ENCODE peak calls at places on chromosomes 6 and 20, in five cellular contexts. J is AG10803, P is Peyer's patch, T is glutamatergic neuron, V is mucosa of descending colon. Y is an unnamed sample.

GRCh38 chr20:38057351-38057972 is 23.9 kb downstream of the RPRD1B start:
- DNase-seq in P (peak), J (peak), V (peak), T (peak), Y (peak)

GRCh38 chr20:10498196-10498595 is 63.1 kb downstream of the SLX4IP start:
- DNase-seq in P (no peak), J (no peak), V (no peak), T (no peak), Y (no peak)

GRCh38 chr20:13037727-13038126 is 29.0 kb downstream of the SPTLC3 start:
- DNase-seq in T (no peak), P (no peak), J (peak), V (no peak), Y (no peak)

GRCh38 chr20:47669157-47669425 is 116.2 kb downstream of the SULF2 start:
- DNase-seq in T (no peak), P (no peak), J (no peak), V (no peak), Y (no peak)

GRCh38 chr20:9301129-9302072 is 213.0 kb upstream of the LAMP5 start:
- DNase-seq in J (peak), V (no peak), T (no peak), P (no peak), Y (no peak)

GRCh38 chr20:45343445-45343866 is 4.8 kb downstream of the SDC4 start:
- DNase-seq in J (no peak), P (peak), V (peak), T (no peak), Y (no peak)

GRCh38 chr6:112906737-112907136 is 559.6 kb downstream of the RFPL4B start:
- DNase-seq in V (no peak), T (no peak), P (no peak), J (peak), Y (no peak)

GRCh38 chr20:17226410-17227198 is at the start of gene PCSK2:
- DNase-seq in J (peak), P (peak), V (peak), T (peak), Y (no peak)

GRCh38 chr6:2560903-2561698 is 189.6 kb downstream of the MYLK4 start:
- DNase-seq in P (no peak), J (no peak), V (no peak), T (no peak), Y (no peak)

GRCh38 chr6:31970604-31971271 is 1.2 kb downstream of the DXO start:
- DNase-seq in P (peak), T (no peak), V (no peak), J (no peak), Y (no peak)

GRCh38 chr6:116405663-116406329 is 35.0 kb downstream of the DSE start:
- DNase-seq in T (no peak), P (no peak), J (peak), V (no peak), Y (no peak)

GRCh38 chr20:36465109-36466080 is 75.9 kb upstream of the MYL9 start:
- DNase-seq in V (no peak), T (peak), P (peak), J (peak), Y (no peak)

GRCh38 chr6:12065321-12066140 is 53.4 kb downstream of the HIVEP1 start:
- DNase-seq in P (no peak), V (no peak), J (no peak), T (no peak), Y (no peak)

GRCh38 chr6:143337201-143337949 is 113.1 kb downstream of the ADAT2 start:
- DNase-seq in P (no peak), T (peak), V (no peak), J (no peak), Y (peak)

GRCh38 chr20:1927217-1927616 is 32.0 kb downstream of the SIRPA start:
- DNase-seq in V (no peak), J (no peak), T (no peak), P (no peak), Y (no peak)

GRCh38 chr6:35669441-35669776 is 19.3 kb downstream of the FKBP5 start:
- DNase-seq in J (no peak), T (no peak), P (no peak), V (no peak), Y (no peak)

GRCh38 chr20:50189681-50190250 is 864 bp upstream of the CEBPB start:
- DNase-seq in V (peak), P (peak), T (no peak), J (no peak), Y (no peak)

GRCh38 chr20:1429143-1429728 is 36.4 kb upstream of the FKBP1A start:
- DNase-seq in J (no peak), T (no peak), V (no peak), P (no peak), Y (no peak)

GRCh38 chr6:162726997-162727346 is 594 bp downstream of the PRKN start:
- DNase-seq in P (no peak), V (no peak), J (no peak), T (no peak), Y (no peak)

GRCh38 chr20:17843246-17844132 is 125.1 kb downstream of the SNX5 start:
- DNase-seq in P (no peak), V (no peak), T (no peak), J (peak), Y (peak)

GRCh38 chr6:81265106-81265505 is 487.4 kb downstream of the TENT5A start:
- DNase-seq in V (no peak), J (peak), P (no peak), T (no peak), Y (no peak)

GRCh38 chr6:101393291-101394251 is at the start of gene GRIK2:
- DNase-seq in V (no peak), T (peak), J (peak), P (peak), Y (no peak)

GRCh38 chr20:24873015-24873620 is 76.0 kb upstream of the CST7 start:
- DNase-seq in T (no peak), P (no peak), J (no peak), V (no peak), Y (no peak)

GRCh38 chr6:132964101-132964867 is 149.9 kb downstream of the RPS12 start:
- DNase-seq in J (no peak), P (no peak), T (no peak), V (no peak), Y (no peak)

GRCh38 chr6:132161283-132161682 is 210.1 kb upstream of the CCN2 start:
- DNase-seq in P (no peak), T (no peak), J (peak), V (no peak), Y (no peak)

GRCh38 chr6:136435096-136435495 is 115.1 kb downstream of the MAP7 start:
- DNase-seq in P (peak), J (no peak), V (no peak), T (peak), Y (no peak)

GRCh38 chr6:79034865-79035264 is 43.2 kb downstream of the PHIP start:
- DNase-seq in V (no peak), T (no peak), P (no peak), J (peak), Y (no peak)

GRCh38 chr20:47660983-47661711 is 124.1 kb downstream of the SULF2 start:
- DNase-seq in J (no peak), P (no peak), V (no peak), T (no peak), Y (no peak)

GRCh38 chr6:155021680-155022079 is 26.6 kb downstream of the TIAM2 start:
- DNase-seq in P (no peak), T (no peak), J (no peak), V (no peak), Y (no peak)

GRCh38 chr6:12232339-12232738 is 57.8 kb upstream of the EDN1 start:
- DNase-seq in P (no peak), T (no peak), V (no peak), J (peak), Y (no peak)

GRCh38 chr6:160065200-160065599 is 56.4 kb upstream of the SLC22A1 start:
- DNase-seq in P (no peak), J (no peak), T (no peak), V (no peak), Y (no peak)

GRCh38 chr6:11392778-11393507 is 144.6 kb upstream of the TMEM170B start:
- DNase-seq in P (peak), J (no peak), V (peak), T (no peak), Y (no peak)

GRCh38 chr6:163423696-163424095 is 9.2 kb downstream of the QKI start:
- DNase-seq in V (no peak), P (no peak), T (no peak), J (no peak), Y (no peak)

GRCh38 chr6:90393232-90393884 is 96.7 kb upstream of the BACH2 start:
- DNase-seq in V (no peak), J (peak), T (peak), P (no peak), Y (peak)

GRCh38 chr20:4987130-4987529 is 14.2 kb downstream of the SLC23A2 start:
- DNase-seq in J (no peak), V (no peak), T (no peak), P (no peak), Y (no peak)

GRCh38 chr6:90483116-90483839 is 103.6 kb downstream of the MAP3K7 start:
- DNase-seq in T (no peak), J (peak), V (no peak), P (no peak), Y (no peak)

DNA sequence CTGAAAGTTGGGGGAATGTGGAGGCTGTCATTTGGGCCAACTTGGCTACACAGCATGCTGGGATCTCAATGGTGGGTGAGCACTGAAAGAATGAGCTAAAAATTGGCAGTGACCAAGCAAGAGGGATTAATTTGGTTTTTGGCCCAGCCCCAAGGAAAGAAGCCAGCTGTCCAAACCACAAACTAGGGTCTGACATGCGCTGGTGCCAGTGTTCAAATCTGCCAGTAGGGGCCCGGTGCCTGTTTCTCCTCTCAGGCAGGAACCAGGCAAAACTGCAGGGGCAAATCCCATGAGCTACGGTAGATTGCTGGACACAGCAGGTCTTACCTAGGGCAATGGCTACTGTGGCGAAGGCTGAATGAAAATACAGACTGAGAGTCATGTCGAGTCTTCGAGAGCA is 61.2 kb upstream of the E2F3 start:
- DNase-seq in T (no peak), J (no peak), P (no peak), V (no peak), Y (no peak)
- TF ChIP-seq CTCF in T (no peak), J (no peak), P (no peak), V (no peak), Y (no peak)

GRCh38 chr20:57936636-57937310 is 227.0 kb upstream of the PMEPA1 start:
- DNase-seq in J (no peak), V (no peak), T (no peak), P (no peak), Y (no peak)

GRCh38 chr20:57932227-57932864 is 222.5 kb upstream of the PMEPA1 start:
- DNase-seq in T (no peak), P (no peak), V (no peak), J (no peak), Y (no peak)

GRCh38 chr20:57934007-57934805 is 224.4 kb upstream of the PMEPA1 start:
- DNase-seq in P (no peak), J (no peak), T (no peak), V (no peak), Y (no peak)

GRCh38 chr20:57938158-57939108 is 228.6 kb upstream of the PMEPA1 start:
- DNase-seq in P (no peak), T (no peak), V (no peak), J (peak), Y (no peak)

DNA sequence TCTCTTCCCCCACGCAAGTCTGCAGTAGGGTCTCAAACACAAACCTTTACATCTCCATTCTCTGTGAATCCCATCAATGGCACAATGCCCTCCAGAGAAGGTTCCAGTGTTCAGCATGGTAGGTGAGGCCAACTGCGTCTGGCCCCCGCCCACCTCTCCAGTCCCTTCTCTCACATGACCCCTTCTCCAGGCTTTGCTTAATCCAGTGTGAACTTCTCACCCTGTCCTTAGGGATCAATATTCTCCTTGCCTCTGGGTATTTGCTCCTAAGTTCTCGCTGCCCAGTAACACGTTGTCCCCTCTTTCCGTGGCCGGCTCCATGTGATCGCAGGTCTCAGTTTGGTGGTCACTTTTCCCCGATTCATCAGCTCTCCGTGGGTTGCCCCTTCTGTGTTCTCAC is 225.1 kb upstream of the PMEPA1 start:
- DNase-seq in P (no peak), J (no peak), V (no peak), T (no peak), Y (no peak)
- TF ChIP-seq CTCF in P (no peak), J (no peak), V (no peak), T (no peak), Y (no peak)

GRCh38 chr6:52098649-52099184 is 11.3 kb upstream of the PKHD1 start:
- DNase-seq in J (no peak), V (no peak), P (no peak), T (no peak), Y (no peak)
- TF ChIP-seq CTCF in J (no peak), V (no peak), P (no peak), T (no peak), Y (no peak)

DNA sequence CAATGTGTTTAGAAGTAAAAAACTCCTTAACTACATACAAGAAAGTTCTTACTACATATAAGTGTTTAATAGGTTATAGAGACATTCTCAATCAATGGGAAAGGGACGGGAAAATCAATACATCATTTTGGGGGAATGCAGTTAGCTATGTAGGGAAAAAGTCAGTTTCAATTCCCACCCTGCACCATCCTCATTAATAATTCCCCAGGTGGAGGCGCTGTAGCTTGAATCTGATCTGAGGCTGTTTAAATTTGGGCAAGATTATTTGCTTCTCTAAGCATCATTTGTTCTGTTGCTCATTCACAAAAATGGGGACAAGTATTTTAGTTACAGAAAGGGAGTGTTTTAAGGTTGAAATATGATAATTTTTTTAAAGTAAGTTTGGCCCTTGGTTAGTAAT is 19.1 kb downstream of the OLIG3 start:
- DNase-seq in P (no peak), T (no peak), J (no peak), V (no peak), Y (no peak)
- TF ChIP-seq CTCF in P (no peak), T (no peak), J (no peak), V (no peak), Y (no peak)

GRCh38 chr6:72703093-72703492 is 81.2 kb downstream of the KCNQ5 start:
- DNase-seq in P (no peak), T (no peak), V (no peak), J (no peak), Y (no peak)

GRCh38 chr6:72702421-72702820 is 80.6 kb downstream of the KCNQ5 start:
- DNase-seq in V (no peak), P (no peak), T (no peak), J (no peak), Y (no peak)

GRCh38 chr6:72699142-72699541 is 77.3 kb downstream of the KCNQ5 start:
- DNase-seq in T (no peak), P (no peak), J (no peak), V (no peak), Y (no peak)

GRCh38 chr6:72709436-72709835 is 87.6 kb downstream of the KCNQ5 start:
- DNase-seq in J (peak), T (no peak), P (no peak), V (no peak), Y (no peak)

DNA sequence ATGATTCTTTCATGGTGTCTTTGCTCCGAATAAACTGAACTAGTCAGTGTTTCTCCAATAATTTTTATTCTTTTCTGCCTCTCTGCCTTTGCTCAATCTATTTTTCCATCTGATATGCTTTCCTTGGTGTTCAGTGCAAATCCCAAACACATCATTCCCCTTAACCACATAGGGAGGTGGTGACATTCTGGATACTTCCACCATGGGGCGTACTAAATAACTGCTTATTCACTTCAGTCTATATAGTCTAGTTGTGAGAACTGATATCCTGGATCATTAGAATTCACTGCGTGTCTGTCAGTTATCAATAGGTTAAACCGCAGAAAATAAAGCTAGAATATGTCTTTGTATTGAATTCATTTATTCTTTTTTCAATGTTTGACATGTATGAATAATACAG is 83.1 kb downstream of the KCNQ5 start:
- DNase-seq in V (no peak), P (no peak), T (no peak), J (no peak), Y (no peak)
- TF ChIP-seq CTCF in V (no peak), P (no peak), T (no peak), J (peak), Y (no peak)

GRCh38 chr6:140052757-140053729 is 678.6 kb upstream of the CITED2 start:
- DNase-seq in T (no peak), J (peak), V (no peak), P (no peak), Y (no peak)
- TF ChIP-seq CTCF in T (peak), J (peak), V (no peak), P (no peak), Y (no peak)

Y was measured in natural killer cell.